ENCODE peak calls at places on chromosome X, in seven cellular contexts. Q is HTR-8/SVneo, M is posterior cingulate gyrus, T is GM12864, X is NCI-H345, S is AG10803, F is Daoy. B is an unnamed sample.

GRCh38 chrX:120697053-120697452 is 67.2 kb upstream of the C1GALT1C1 start:
- DNase-seq in Q (no peak), M (no peak), T (peak), X (no peak), S (no peak), F (no peak), B (no peak)

GRCh38 chrX:39253551-39253950 is 452.3 kb downstream of the MID1IP1 start:
- DNase-seq in Q (no peak), M (no peak), T (no peak), X (no peak), S (peak), F (peak), B (no peak)

GRCh38 chrX:135520022-135520552 is 373 bp upstream of the INTS6L start:
- DNase-seq in Q (no peak), M (no peak), T (no peak), X (no peak), S (peak), F (peak), B (peak)

GRCh38 chrX:45628041-45628440 is 427.4 kb upstream of the DIPK2B start:
- DNase-seq in Q (no peak), M (no peak), T (no peak), X (no peak), S (peak), F (no peak), B (peak)

GRCh38 chrX:51334276-51334675 is 1.7 kb downstream of the NUDT10 start:
- DNase-seq in Q (no peak), M (no peak), T (no peak), X (no peak), S (peak), F (peak), B (no peak)

GRCh38 chrX:72621619-72622485 is 49.2 kb upstream of the HDAC8 start:
- DNase-seq in Q (peak), M (no peak), T (peak), X (no peak), S (peak), F (peak), B (no peak)

GRCh38 chrX:22345884-22346283 is 73.2 kb downstream of the CBLL2 start:
- DNase-seq in Q (no peak), M (no peak), T (no peak), X (no peak), S (no peak), F (peak), B (no peak)

GRCh38 chrX:109886122-109886761 is 116.7 kb upstream of the TMEM164 start:
- DNase-seq in Q (peak), M (peak), T (peak), X (peak), S (peak), F (peak), B (peak)

GRCh38 chrX:125621588-125621927 is 301.9 kb downstream of the TEX13C start:
- DNase-seq in Q (no peak), M (no peak), T (no peak), X (no peak), S (no peak), F (no peak), B (no peak)